ENCODE peak calls at places on chromosomes 3 and 15, in seven cellular contexts. Q, G, P, W, U, H and Y are unnamed samples.

GRCh38 chr3:17443142-17443541 is 299.3 kb downstream of the TBC1D5 start:
- DNase-seq in P (no peak), W (no peak), U (no peak), G (no peak), H (no peak), Q (no peak), Y (no peak)

GRCh38 chr15:88701561-88702095 is 62.8 kb downstream of the ISG20 start:
- DNase-seq in Q (no peak), G (no peak), U (peak), H (peak), W (peak), P (no peak), Y (no peak)

GRCh38 chr3:20999661-21000060 is 751.3 kb downstream of the ZNF385D start:
- DNase-seq in P (no peak), G (no peak), W (no peak), Q (no peak), U (no peak), H (no peak), Y (no peak)

GRCh38 chr3:34200576-34200975 is 402.1 kb downstream of the PDCD6IP start:
- DNase-seq in W (no peak), G (no peak), P (peak), H (no peak), U (peak), Q (no peak), Y (no peak)

GRCh38 chr15:55916666-55917409 is 76.6 kb downstream of the NEDD4 start:
- DNase-seq in Q (no peak), W (no peak), U (no peak), H (peak), G (no peak), P (no peak), Y (peak)

GRCh38 chr3:100420885-100421284 is 19.5 kb downstream of the LNP1 start:
- DNase-seq in G (no peak), Q (no peak), H (no peak), U (no peak), P (no peak), W (no peak), Y (no peak)

GRCh38 chr3:182766108-182766507 is 27.2 kb upstream of the ATP11B start:
- DNase-seq in W (no peak), Q (no peak), P (no peak), H (no peak), U (no peak), G (no peak), Y (no peak)

GRCh38 chr3:37466660-37467359 is 292.4 kb upstream of the LRRFIP2 start:
- DNase-seq in H (no peak), Q (no peak), U (no peak), P (no peak), G (peak), W (no peak), Y (no peak)

GRCh38 chr15:63190993-63191392 is 1.6 kb downstream of the RAB8B start:
- DNase-seq in Q (no peak), P (no peak), W (no peak), U (no peak), H (no peak), G (no peak), Y (no peak)

GRCh38 chr3:112308151-112308911 is 14.3 kb upstream of the SLC9C1 start:
- DNase-seq in G (no peak), H (peak), U (no peak), P (no peak), Q (no peak), W (no peak), Y (no peak)

GRCh38 chr3:122728186-122728585 is 47.5 kb downstream of the PARP14 start:
- DNase-seq in U (no peak), G (no peak), W (no peak), H (no peak), P (no peak), Q (no peak), Y (no peak)

GRCh38 chr3:185781759-185782158 is 43.1 kb downstream of the IGF2BP2 start:
- DNase-seq in P (no peak), Q (no peak), G (no peak), H (no peak), U (peak), W (no peak), Y (no peak)

GRCh38 chr15:71677766-71678165 is 132.6 kb upstream of the NR2E3 start:
- DNase-seq in G (no peak), U (no peak), W (no peak), Q (no peak), H (no peak), P (no peak), Y (no peak)

GRCh38 chr15:47331796-47332480 is 385.4 kb upstream of the SEMA6D start:
- DNase-seq in Q (no peak), U (no peak), G (no peak), H (no peak), P (no peak), W (no peak), Y (peak)

GRCh38 chr3:184228376-184229137 is 828 bp upstream of the VWA5B2 start:
- DNase-seq in U (no peak), H (peak), P (no peak), Q (no peak), G (no peak), W (peak), Y (no peak)

GRCh38 chr15:101246824-101247745 is 4.8 kb downstream of the CHSY1 start:
- DNase-seq in G (no peak), Q (no peak), U (no peak), W (peak), P (no peak), H (no peak), Y (no peak)

GRCh38 chr15:95247068-95247984 is 1016.0 kb downstream of the MCTP2 start:
- DNase-seq in U (no peak), P (no peak), G (no peak), W (no peak), Q (no peak), H (no peak), Y (peak)

GRCh38 chr3:134364061-134364935 is 9.9 kb downstream of the AMOTL2 start:
- DNase-seq in P (no peak), G (peak), H (peak), W (peak), U (peak), Q (peak), Y (peak)
- H3K4me3 ChIP-seq in P (no peak), G (peak), H (peak), W (peak), U (no peak), Q (peak), Y (peak)

DNA sequence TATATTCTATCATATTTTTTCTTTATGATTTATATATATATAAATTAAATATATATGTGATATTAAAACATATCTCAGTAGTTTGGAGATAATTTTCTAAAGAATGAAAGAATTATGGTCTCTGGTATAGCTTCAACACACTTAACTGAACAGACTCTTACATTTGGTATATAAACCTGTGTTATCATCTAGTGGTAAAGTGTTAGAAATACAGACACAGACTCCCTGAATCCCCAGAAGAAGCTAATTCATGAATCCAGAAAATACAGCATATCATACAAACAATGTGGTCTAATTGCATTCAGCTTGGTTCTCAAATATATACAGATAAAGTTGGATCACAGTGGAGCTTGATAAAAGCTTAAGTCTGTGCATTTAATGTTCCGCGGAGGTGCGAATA is 1100.4 kb downstream of the ROBO2 start:
- DNase-seq in W (no peak), G (no peak), H (no peak), U (no peak), P (no peak), Q (no peak), Y (no peak)
- TF ChIP-seq CTCF in W (no peak), G (no peak), H (no peak), U (no peak), P (no peak), Q (no peak), Y (no peak)

DNA sequence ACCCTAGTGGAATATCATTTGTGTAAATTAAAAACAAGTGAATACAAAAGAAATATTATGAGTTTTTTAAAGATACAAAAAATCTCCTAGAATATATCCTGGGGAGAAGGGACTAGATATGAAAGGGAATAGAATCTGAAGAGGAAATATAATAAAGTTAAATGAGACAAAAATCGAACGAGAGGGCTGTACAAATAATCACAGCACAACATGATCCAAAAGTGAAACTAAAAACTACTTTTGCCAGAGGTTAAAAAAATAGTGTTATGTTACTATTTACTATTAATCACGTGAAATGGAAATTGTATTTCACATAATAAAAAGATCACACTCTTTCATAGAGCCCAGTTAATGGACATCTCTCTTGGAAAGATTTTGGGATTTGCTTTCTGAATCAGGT is 28.6 kb downstream of the CGGBP1 start:
- DNase-seq in H (no peak), G (no peak), P (no peak), W (no peak), U (no peak), Q (no peak), Y (no peak)
- H3K4me3 ChIP-seq in H (no peak), G (peak), P (no peak), W (no peak), U (no peak), Q (no peak), Y (no peak)

DNA sequence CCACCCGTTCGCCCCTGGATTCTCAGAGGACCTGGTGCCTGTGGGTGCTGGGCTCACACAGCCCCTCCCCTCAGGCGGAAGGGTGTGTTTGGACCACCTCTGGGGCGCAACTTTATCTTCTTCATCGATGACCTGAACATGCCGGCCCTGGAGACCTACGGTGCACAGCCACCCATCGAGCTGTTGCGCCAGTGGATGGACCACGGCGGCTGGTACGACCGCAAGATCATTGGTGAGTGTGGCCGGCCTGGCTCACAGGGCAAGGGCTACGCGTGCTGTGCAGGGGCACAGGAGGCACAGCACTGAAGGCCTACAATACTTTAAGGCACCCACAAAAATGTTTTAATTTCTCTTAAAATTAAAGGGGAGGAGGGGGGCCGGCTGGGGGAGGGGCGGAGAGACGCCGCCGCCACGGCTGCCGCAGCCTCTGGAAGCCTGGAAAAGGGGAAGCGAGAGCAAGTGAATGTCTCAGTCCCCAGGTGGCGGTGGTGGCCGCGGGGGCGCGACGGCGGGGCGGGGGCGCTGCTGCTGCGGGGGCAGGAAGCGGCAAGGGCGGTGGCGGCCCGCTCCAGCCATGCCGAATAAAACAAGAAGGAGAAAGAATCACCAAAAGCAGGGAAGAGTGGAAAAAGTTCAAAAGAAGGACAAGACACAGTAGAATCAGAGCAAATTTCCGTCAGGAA is 56.8 kb downstream of the DNAH1 start:
- DNase-seq in H (peak), U (peak), Q (peak), W (peak), P (peak), G (peak), Y (no peak)
- TF ChIP-seq CTCF in H (peak), U (no peak), Q (no peak), W (peak), P (no peak), G (no peak), Y (no peak)

GRCh38 chr15:65862682-65863081 is 6.6 kb upstream of the RAB11A start:
- DNase-seq in G (no peak), W (peak), Q (peak), U (peak), P (peak), H (peak), Y (peak)
- H3K4me3 ChIP-seq in G (no peak), W (no peak), Q (no peak), U (no peak), P (no peak), H (no peak), Y (no peak)